ENCODE peak calls at places on chromosomes 11 and 22, in five cellular contexts. E, Y, H, V and D are unnamed samples.

GRCh38 chr11:128458316-128458715 is 129.0 kb downstream of the ETS1 start:
- DNase-seq in V (no peak), Y (no peak), E (peak; percentile 79), H (peak; percentile 83), D (no peak)

GRCh38 chr11:73215191-73216134 is 2.6 kb upstream of the P2RY2 start:
- DNase-seq in Y (no peak), H (no peak), E (no peak), V (no peak), D (no peak)

GRCh38 chr11:40306938-40307548 is 1152.4 kb downstream of the LRRC4C start:
- DNase-seq in Y (no peak), H (no peak), V (peak; percentile 25), E (peak; percentile 54), D (peak; percentile 52)

GRCh38 chr11:111983187-111983986 is 41.8 kb upstream of the DLAT start:
- DNase-seq in E (peak; percentile 92), V (peak; percentile 36), H (peak; percentile 91), Y (peak; percentile 48), D (no peak)

GRCh38 chr11:11738370-11738769 is 103.4 kb upstream of the USP47 start:
- DNase-seq in Y (no peak), E (no peak), V (no peak), H (no peak), D (no peak)

GRCh38 chr11:76606102-76606793 is 64.3 kb downstream of the LRRC32 start:
- DNase-seq in Y (no peak), H (no peak), E (peak; percentile 86), V (no peak), D (no peak)

GRCh38 chr11:45983471-45983845 is 61.0 kb downstream of the LARGE2 start:
- DNase-seq in V (no peak), E (no peak), Y (no peak), H (no peak), D (no peak)

GRCh38 chr11:112016765-112017356 is 8.3 kb upstream of the DLAT start:
- DNase-seq in E (peak; percentile 42), Y (no peak), H (no peak), V (no peak), D (no peak)

GRCh38 chr22:22460635-22461034 is 47.9 kb downstream of the ZNF280B start:
- DNase-seq in Y (no peak), E (no peak), H (no peak), V (no peak), D (peak; percentile 29)

GRCh38 chr11:128709402-128709801 is 15.5 kb downstream of the FLI1 start:
- DNase-seq in Y (no peak), E (peak; percentile 88), V (peak; percentile 62), H (peak; percentile 89), D (no peak)

GRCh38 chr22:27242917-27243589 is 558.5 kb downstream of the MN1 start:
- DNase-seq in Y (no peak), V (no peak), E (no peak), H (no peak), D (no peak)

GRCh38 chr11:113106507-113106906 is 145.3 kb downstream of the NCAM1 start:
- DNase-seq in E (peak; percentile 82), H (peak; percentile 29), Y (no peak), V (no peak), D (no peak)

GRCh38 chr22:23305922-23306374 is 125.6 kb downstream of the BCR start:
- DNase-seq in E (peak; percentile 94), H (peak; percentile 81), Y (peak; percentile 82), V (no peak), D (no peak)

GRCh38 chr11:63762662-63763505 is 5.7 kb downstream of the ZFTA start:
- DNase-seq in V (peak; percentile 41), E (peak; percentile 62), H (no peak), Y (peak; percentile 78), D (no peak)

GRCh38 chr11:62544521-62545436 is 1.8 kb downstream of the AHNAK start:
- DNase-seq in E (no peak), V (no peak), Y (no peak), H (no peak), D (no peak)

GRCh38 chr11:125872138-125872491 is 15.4 kb upstream of the HYLS1 start:
- DNase-seq in E (no peak), V (no peak), Y (no peak), H (no peak), D (no peak)

GRCh38 chr11:33110083-33110482 is 51.2 kb downstream of the CSTF3 start:
- DNase-seq in Y (no peak), E (no peak), V (no peak), H (no peak), D (no peak)